ENCODE peak calls at places on chromosome 17, in ten cellular contexts. L is omental fat pad; N is activated gamma-delta T cell treated with anti-CD3 and anti-CD28 coated beads, Interleukin-2, amount 50 U/mL, for 16 hours; G is GM03348; X is DMS 273 treated with DMSO at 0.1 percent for 48 hours; E is tibial artery; R is left cardiac atrium; D is C1 segment of cervical spinal cord; S is midbrain; Z is fibroblast of pulmonary artery. W is an unnamed sample.

GRCh38 chr17:3964203-3965122 is at the start of gene ATP2A3:
- DNase-seq in N (peak), D (no peak), L (no peak), E (no peak), G (peak), X (no peak), R (peak), S (no peak), Z (no peak), W (no peak)

GRCh38 chr17:2212328-2212981 is 91.1 kb downstream of the SMG6 start:
- DNase-seq in D (no peak), E (peak), Z (peak), S (peak), X (no peak), R (peak), L (no peak), N (no peak), G (peak), W (no peak)

GRCh38 chr17:44875761-44876160 is 23.5 kb downstream of the EFTUD2 start:
- DNase-seq in L (no peak), X (no peak), N (no peak), D (no peak), G (no peak), Z (no peak), R (no peak), E (no peak), S (no peak), W (no peak)

GRCh38 chr17:48541574-48542113 is 3.3 kb downstream of the HOXB2 start:
- DNase-seq in Z (peak), N (no peak), L (no peak), E (no peak), G (peak), S (no peak), D (no peak), R (peak), X (no peak), W (no peak)

GRCh38 chr17:61058066-61058465 is 341.6 kb upstream of the TBX2 start:
- DNase-seq in N (no peak), R (no peak), S (no peak), X (no peak), L (no peak), G (no peak), D (no peak), Z (no peak), E (no peak), W (no peak)

GRCh38 chr17:72193395-72194106 is 72.7 kb downstream of the SOX9 start:
- DNase-seq in L (no peak), D (no peak), R (peak), E (no peak), S (no peak), N (no peak), Z (peak), G (no peak), X (no peak), W (no peak)

GRCh38 chr17:44820631-44821196 is 9.4 kb downstream of the GJC1 start:
- DNase-seq in R (no peak), L (no peak), X (peak), S (no peak), D (no peak), G (peak), Z (peak), E (no peak), N (no peak), W (no peak)

GRCh38 chr17:45771473-45771959 is 12.6 kb upstream of the CRHR1 start:
- DNase-seq in X (no peak), N (no peak), L (no peak), G (no peak), Z (no peak), D (no peak), S (no peak), R (no peak), E (peak), W (no peak)

GRCh38 chr17:35164716-35165115 is 17.1 kb downstream of the UNC45B start:
- DNase-seq in Z (no peak), N (no peak), L (no peak), E (no peak), S (no peak), X (no peak), D (no peak), R (no peak), G (no peak), W (no peak)

GRCh38 chr17:67489273-67489672 is 112.2 kb downstream of the PITPNC1 start:
- DNase-seq in L (no peak), S (no peak), X (no peak), E (no peak), D (no peak), G (no peak), Z (no peak), R (no peak), N (no peak), W (no peak)

GRCh38 chr17:51731941-51732722 is 426.4 kb downstream of the CA10 start:
- DNase-seq in S (no peak), G (no peak), D (no peak), Z (no peak), E (no peak), N (no peak), R (no peak), L (no peak), X (no peak), W (no peak)

GRCh38 chr17:34584805-34585416 is 5.5 kb downstream of the TMEM132E start:
- DNase-seq in Z (peak), X (peak), E (no peak), R (no peak), N (no peak), D (no peak), G (peak), S (no peak), L (no peak), W (no peak)

GRCh38 chr17:38538906-38539305 is 66.8 kb downstream of the SRCIN1 start:
- DNase-seq in Z (no peak), X (no peak), D (no peak), G (no peak), N (no peak), S (no peak), E (no peak), R (no peak), L (no peak), W (peak)

GRCh38 chr17:44759096-44759915 is 518 bp downstream of the ADAM11 start:
- DNase-seq in X (no peak), L (no peak), S (no peak), Z (no peak), G (no peak), N (no peak), D (no peak), E (no peak), R (no peak), W (no peak)

GRCh38 chr17:31413871-31414589 is 22.6 kb downstream of the RAB11FIP4 start:
- DNase-seq in X (peak), G (peak), R (no peak), N (no peak), D (no peak), L (no peak), E (no peak), Z (peak), S (peak), W (no peak)

GRCh38 chr17:70332811-70333210 is 163.5 kb downstream of the KCNJ2 start:
- DNase-seq in G (no peak), L (no peak), S (no peak), Z (no peak), X (no peak), N (no peak), R (no peak), E (no peak), D (no peak), W (peak)

GRCh38 chr17:81153340-81153803 is 11.9 kb upstream of the PVALEF start:
- DNase-seq in R (no peak), X (no peak), E (no peak), L (no peak), D (no peak), S (peak), N (no peak), G (peak), Z (peak), W (no peak)